ENCODE peak calls at places on chromosomes 1 and 21, in nine cellular contexts. C is lower leg skin, M is fibroblast of mammary gland, X is AG10803, V is HFF-Myc, P is esophagus muscularis mucosa, H is stomach, J is heart left ventricle, F is A549. S is an unnamed sample.

GRCh38 chr1:164636744-164637143 is 77.8 kb downstream of the PBX1 start:
- DNase-seq in C (no peak), M (no peak), X (no peak), V (no peak), P (no peak), H (no peak), J (no peak), F (no peak), S (no peak)

GRCh38 chr1:8712413-8713229 is 104.8 kb downstream of the RERE start:
- DNase-seq in C (no peak), M (peak), X (peak), V (peak), P (no peak), H (no peak), J (no peak), F (peak), S (peak)

GRCh38 chr1:94296018-94296417 is 58.6 kb upstream of the ARHGAP29 start:
- DNase-seq in C (no peak), M (peak), X (peak), V (no peak), P (peak), H (no peak), J (no peak), F (no peak), S (no peak)

GRCh38 chr1:107477233-107477632 is 336.4 kb downstream of the NTNG1 start:
- DNase-seq in C (no peak), M (peak), X (no peak), V (no peak), P (no peak), H (no peak), J (no peak), F (peak), S (peak)

GRCh38 chr1:24775901-24776300 is 30.7 kb downstream of the CLIC4 start:
- DNase-seq in C (no peak), M (no peak), X (no peak), V (no peak), P (no peak), H (no peak), J (no peak), F (no peak), S (no peak)

GRCh38 chr1:89310976-89311375 is 38.3 kb upstream of the GBP5 start:
- DNase-seq in C (no peak), M (no peak), X (no peak), V (no peak), P (no peak), H (no peak), J (no peak), F (no peak), S (no peak)

GRCh38 chr1:204358145-204358544 is 1.6 kb downstream of the PLEKHA6 start:
- DNase-seq in C (no peak), M (no peak), X (no peak), V (no peak), P (no peak), H (no peak), J (no peak), F (no peak), S (no peak)

GRCh38 chr21:44758781-44759627 is 42.6 kb downstream of the UBE2G2 start:
- DNase-seq in C (no peak), M (no peak), X (no peak), V (no peak), P (no peak), H (peak), J (no peak), F (no peak), S (no peak)

GRCh38 chr1:44609412-44609767 is 64.9 kb downstream of the TMEM53 start:
- DNase-seq in C (no peak), M (peak), X (peak), V (no peak), P (no peak), H (peak), J (peak), F (peak), S (peak)

GRCh38 chr1:47578026-47578861 is 140.4 kb downstream of the FOXD2 start:
- DNase-seq in C (no peak), M (no peak), X (no peak), V (peak), P (no peak), H (no peak), J (no peak), F (no peak), S (no peak)

GRCh38 chr1:29557701-29558445 is 321.6 kb downstream of the PTPRU start:
- DNase-seq in C (no peak), M (no peak), X (no peak), V (no peak), P (no peak), H (no peak), J (no peak), F (no peak), S (no peak)

GRCh38 chr1:227917081-227917950 is 30.4 kb downstream of the WNT9A start:
- DNase-seq in C (no peak), M (no peak), X (no peak), V (no peak), P (no peak), H (no peak), J (no peak), F (no peak), S (no peak)

GRCh38 chr1:4657244-4657789 is 2.9 kb downstream of the AJAP1 start:
- DNase-seq in C (no peak), M (no peak), X (no peak), V (no peak), P (no peak), H (no peak), J (no peak), F (no peak), S (no peak)

GRCh38 chr1:4657920-4658585 is 3.6 kb downstream of the AJAP1 start:
- DNase-seq in C (no peak), M (no peak), X (no peak), V (no peak), P (no peak), H (no peak), J (no peak), F (no peak), S (no peak)

GRCh38 chr1:4658643-4659042 is 4.2 kb downstream of the AJAP1 start:
- DNase-seq in C (no peak), M (no peak), X (no peak), V (no peak), P (no peak), H (no peak), J (no peak), F (no peak), S (no peak)

GRCh38 chr1:4660917-4661594 is 6.6 kb downstream of the AJAP1 start:
- DNase-seq in C (no peak), M (no peak), X (no peak), V (no peak), P (no peak), H (no peak), J (no peak), F (no peak), S (no peak)

GRCh38 chr1:4659247-4659646 is 4.8 kb downstream of the AJAP1 start:
- DNase-seq in C (no peak), M (no peak), X (no peak), V (no peak), P (no peak), H (no peak), J (no peak), F (no peak), S (no peak)
- TF ChIP-seq CTCF in C (no peak), M (no peak), X (no peak), V (no peak), P (no peak), H (no peak), J (no peak), F (no peak), S (no peak)

GRCh38 chr1:61079898-61080336 is 2.4 kb upstream of the NFIA start:
- DNase-seq in C (peak), M (peak), X (peak), V (peak), P (peak), H (peak), J (peak), F (peak), S (no peak)
- TF ChIP-seq CTCF in C (no peak), M (peak), X (peak), V (no peak), P (peak), H (no peak), J (peak), F (peak), S (no peak)

GRCh38 chr1:23081376-23081775 is 62.1 kb downstream of the KDM1A start:
- DNase-seq in C (no peak), M (no peak), X (no peak), V (no peak), P (no peak), H (no peak), J (no peak), F (peak), S (peak)
- TF ChIP-seq CTCF in C (no peak), M (peak), X (peak), V (no peak), P (no peak), H (no peak), J (no peak), F (no peak), S (peak)

GRCh38 chr1:68051475-68051874 is 1.0 kb upstream of the DIRAS3 start:
- DNase-seq in C (peak), M (peak), X (peak), V (peak), P (no peak), H (no peak), J (peak), F (no peak), S (no peak)
- TF ChIP-seq CTCF in C (no peak), M (peak), X (peak), V (peak), P (no peak), H (no peak), J (peak), F (no peak), S (no peak)

GRCh38 chr1:81878538-81878937 is 77.8 kb downstream of the ADGRL2 start:
- DNase-seq in C (no peak), M (no peak), X (no peak), V (no peak), P (no peak), H (no peak), J (no peak), F (no peak), S (no peak)
- TF ChIP-seq CTCF in C (no peak), M (no peak), X (no peak), V (no peak), P (no peak), H (no peak), J (no peak), F (no peak), S (no peak)

DNA sequence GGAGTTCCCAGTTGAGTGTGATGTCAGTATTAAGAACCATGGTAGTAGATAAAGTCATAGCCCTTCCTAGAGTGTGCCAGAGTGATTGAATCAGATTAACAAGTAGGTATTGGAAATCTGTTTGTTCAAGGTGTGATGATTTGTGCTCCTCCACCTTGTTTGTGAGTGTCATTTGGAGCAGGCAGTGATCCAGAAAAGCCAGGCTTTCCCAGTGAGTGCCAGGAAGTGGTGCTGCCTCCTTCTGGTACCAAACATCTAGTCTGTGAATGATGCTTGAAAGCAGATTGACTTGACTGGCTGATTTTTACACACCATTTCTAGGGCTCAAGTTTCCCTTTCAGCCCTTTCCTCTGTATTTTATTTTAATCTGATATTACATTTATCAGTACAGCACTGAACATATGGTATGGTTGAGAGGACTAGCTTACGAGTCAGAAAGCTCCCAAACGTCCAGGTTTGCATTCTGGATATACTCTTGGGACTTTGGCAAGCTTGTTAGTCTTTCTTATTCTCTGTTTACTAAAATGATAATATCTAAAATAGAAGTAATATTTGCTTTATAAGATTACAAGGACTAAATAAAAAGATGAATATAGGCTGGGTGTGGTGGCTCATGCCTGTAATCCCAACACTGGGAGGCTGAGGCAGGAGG is 100.7 kb downstream of the PATJ start:
- DNase-seq in C (no peak), M (peak), X (no peak), V (no peak), P (no peak), H (no peak), J (no peak), F (peak), S (no peak)
- TF ChIP-seq CTCF in C (no peak), M (peak), X (peak), V (peak), P (no peak), H (no peak), J (peak), F (no peak), S (no peak)

GRCh38 chr21:40851749-40852148 is 4.8 kb upstream of the DSCAM start:
- DNase-seq in C (no peak), M (no peak), X (no peak), V (no peak), P (peak), H (no peak), J (no peak), F (no peak), S (no peak)

GRCh38 chr21:40853956-40854688 is 7.2 kb upstream of the DSCAM start:
- DNase-seq in C (no peak), M (no peak), X (no peak), V (no peak), P (no peak), H (no peak), J (no peak), F (no peak), S (no peak)

GRCh38 chr21:40847956-40848355 is 998 bp upstream of the DSCAM start:
- DNase-seq in C (no peak), M (no peak), X (no peak), V (no peak), P (peak), H (no peak), J (no peak), F (no peak), S (no peak)

GRCh38 chr21:40850071-40850470 is 3.1 kb upstream of the DSCAM start:
- DNase-seq in C (no peak), M (no peak), X (no peak), V (no peak), P (peak), H (no peak), J (no peak), F (no peak), S (no peak)

DNA sequence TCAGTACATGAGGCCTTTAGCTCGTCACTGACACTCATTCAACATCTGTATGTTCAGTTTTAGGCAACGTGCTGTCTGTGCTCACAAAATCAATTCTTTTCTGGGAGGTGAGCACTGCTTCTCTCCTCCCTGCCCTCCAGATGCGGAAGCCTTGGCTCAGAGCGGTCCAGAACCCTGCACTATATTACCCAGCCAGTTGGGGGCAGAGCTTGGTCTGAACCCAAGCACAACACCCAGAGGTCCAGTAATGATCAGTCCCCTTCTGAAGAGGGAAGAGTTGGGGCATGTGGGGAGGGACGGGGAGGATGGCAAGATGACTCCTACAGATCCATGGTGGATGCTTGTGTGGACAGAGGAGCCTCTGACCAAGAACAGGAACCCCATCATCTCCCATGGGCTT is 5.6 kb upstream of the DSCAM start:
- DNase-seq in C (no peak), M (no peak), X (no peak), V (no peak), P (no peak), H (no peak), J (no peak), F (no peak), S (no peak)
- TF ChIP-seq CTCF in C (no peak), M (no peak), X (no peak), V (no peak), P (no peak), H (no peak), J (no peak), F (no peak), S (no peak)

GRCh38 chr1:23367451-23367790 is 2.2 kb downstream of the ZNF436 start:
- DNase-seq in C (no peak), M (no peak), X (no peak), V (no peak), P (no peak), H (no peak), J (no peak), F (peak), S (no peak)

GRCh38 chr1:23370270-23370743 is 671 bp upstream of the ZNF436 start:
- DNase-seq in C (no peak), M (no peak), X (peak), V (no peak), P (no peak), H (no peak), J (no peak), F (no peak), S (no peak)

GRCh38 chr1:23369335-23370013 is at the start of gene ZNF436:
- DNase-seq in C (peak), M (peak), X (peak), V (no peak), P (no peak), H (peak), J (peak), F (peak), S (peak)

GRCh38 chr1:23367791-23368561 is 1.7 kb downstream of the ZNF436 start:
- DNase-seq in C (peak), M (peak), X (peak), V (peak), P (peak), H (peak), J (peak), F (peak), S (peak)

DNA sequence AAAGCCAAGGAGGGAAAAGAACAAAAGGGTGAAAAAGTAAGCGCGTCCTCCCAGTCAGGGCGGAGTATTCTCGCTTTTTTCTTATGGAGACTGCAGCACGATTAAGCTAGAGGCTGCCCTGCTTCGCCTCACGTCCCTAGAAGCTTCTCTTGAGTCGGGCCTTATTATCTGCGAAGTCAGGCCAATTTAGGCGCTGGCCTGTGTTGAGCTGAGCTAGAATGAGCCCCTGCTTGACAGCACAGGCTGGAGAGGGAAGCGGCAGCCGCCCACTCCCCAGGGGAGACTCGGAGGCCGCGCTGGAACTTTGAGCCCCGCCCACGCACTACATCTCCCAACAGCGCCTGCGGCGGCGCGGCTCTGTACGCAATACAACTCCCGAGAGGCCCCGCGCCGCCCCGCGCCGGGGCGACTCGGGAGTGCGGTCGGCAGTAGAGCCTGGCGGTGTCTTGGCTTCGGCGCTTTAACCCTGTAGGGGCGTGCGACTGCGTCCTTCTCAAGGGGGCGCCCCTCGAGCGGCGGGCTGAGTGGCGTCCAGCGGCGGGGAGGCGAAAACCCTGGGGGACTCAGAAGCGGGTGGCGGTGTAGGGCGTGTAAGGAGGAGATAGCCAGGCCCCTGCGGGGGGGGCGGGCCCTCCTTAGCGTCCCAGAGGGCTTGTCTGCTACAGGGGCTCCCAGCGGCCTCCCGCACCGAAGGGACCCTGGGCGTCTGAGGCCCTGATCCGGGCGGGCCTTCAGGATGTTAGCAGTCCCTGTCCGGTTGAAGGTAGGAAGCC is 888 bp downstream of the ZNF436 start:
- DNase-seq in C (peak), M (peak), X (peak), V (no peak), P (peak), H (peak), J (peak), F (peak), S (peak)
- TF ChIP-seq CTCF in C (no peak), M (peak), X (peak), V (peak), P (no peak), H (no peak), J (peak), F (no peak), S (peak)

GRCh38 chr1:5436808-5437207 is 555.4 kb downstream of the NPHP4 start:
- DNase-seq in C (no peak), M (no peak), X (no peak), V (no peak), P (no peak), H (no peak), J (no peak), F (no peak), S (no peak)
- TF ChIP-seq CTCF in C (no peak), M (no peak), X (no peak), V (no peak), P (no peak), H (no peak), J (no peak), F (no peak), S (no peak)